ENCODE peak calls at places on chromosome 9, in four cellular contexts. P, N, I and R are unnamed samples.

GRCh38 chr9:128901822-128902221 is 19.0 kb upstream of the PHYHD1 start:
- DNase-seq in I (no peak), P (no peak), N (no peak), R (no peak)

GRCh38 chr9:9257999-9258398 is 1354.8 kb downstream of the PTPRD start:
- DNase-seq in N (no peak), P (no peak), I (no peak), R (no peak)

GRCh38 chr9:133813749-133814585 is 75.8 kb upstream of the SARDH start:
- DNase-seq in P (no peak), N (peak; percentile 93), I (peak; percentile 84), R (no peak)

GRCh38 chr9:34809504-34810186 is 99.7 kb upstream of the CCL21 start:
- DNase-seq in P (peak; percentile 37), I (peak; percentile 3), N (no peak), R (no peak)

GRCh38 chr9:72292874-72293607 is 72.0 kb downstream of the ZFAND5 start:
- DNase-seq in P (no peak), N (no peak), I (peak; percentile 98), R (no peak)

GRCh38 chr9:93301291-93301811 is 117.4 kb downstream of the WNK2 start:
- DNase-seq in N (no peak), I (no peak), P (no peak), R (no peak)

GRCh38 chr9:12818431-12819000 is 43.7 kb downstream of the LURAP1L start:
- DNase-seq in P (no peak), N (no peak), I (peak; percentile 83), R (no peak)

GRCh38 chr9:115013998-115014397 is 83.6 kb upstream of the TNFSF8 start:
- DNase-seq in P (peak; percentile 63), I (peak; percentile 82), N (peak; percentile 64), R (peak; percentile 69)

GRCh38 chr9:121123816-121124536 is 49.2 kb downstream of the CNTRL start:
- DNase-seq in P (no peak), I (no peak), N (no peak), R (no peak)

GRCh38 chr9:792331-793260 is 48.9 kb upstream of the DMRT1 start:
- DNase-seq in I (peak; percentile 56), N (no peak), P (no peak), R (no peak)

GRCh38 chr9:114225534-114226288 is 70.4 kb downstream of the COL27A1 start:
- DNase-seq in P (no peak), I (peak; percentile 36), N (no peak), R (no peak)

GRCh38 chr9:69379250-69379982 is 54.4 kb downstream of the ENTREP1 start:
- DNase-seq in P (no peak), I (peak; percentile 4), N (peak; percentile 62), R (no peak)

GRCh38 chr9:38437193-38437823 is 13.1 kb upstream of the IGFBPL1 start:
- DNase-seq in N (no peak), I (no peak), P (peak; percentile 29), R (peak; percentile 8)

GRCh38 chr9:137191691-137192447 is 3.4 kb downstream of the SSNA1 start:
- DNase-seq in P (peak; percentile 52), N (no peak), I (no peak), R (no peak)

GRCh38 chr9:127116946-127117345 is 5.5 kb downstream of the ANGPTL2 start:
- DNase-seq in N (peak; percentile 30), I (no peak), P (no peak), R (no peak)

GRCh38 chr9:115143689-115144088 is 25.7 kb upstream of the TNC start:
- DNase-seq in P (no peak), N (no peak), I (no peak), R (no peak)

GRCh38 chr9:7358876-7359275 is 440.7 kb downstream of the DMAC1 start:
- DNase-seq in N (no peak), P (no peak), I (no peak), R (no peak)

GRCh38 chr9:18330736-18331335 is 143.1 kb upstream of the ADAMTSL1 start:
- DNase-seq in I (no peak), P (no peak), N (no peak), R (no peak)

GRCh38 chr9:113993838-113994540 is 84.1 kb downstream of the AMBP start:
- DNase-seq in P (peak; percentile 93), I (peak; percentile 72), N (peak; percentile 92), R (no peak)

GRCh38 chr9:136610426-136610825 is 52.3 kb upstream of the EGFL7 start:
- DNase-seq in I (no peak), N (no peak), P (no peak), R (no peak)

GRCh38 chr9:20504930-20505329 is 117.4 kb downstream of the MLLT3 start:
- DNase-seq in N (no peak), P (no peak), I (no peak), R (no peak)

GRCh38 chr9:38423939-38424843 is at the start of gene IGFBPL1:
- DNase-seq in I (no peak), N (no peak), P (peak; percentile 30), R (no peak)

GRCh38 chr9:134962065-134962997 is 44.6 kb upstream of the FCN1 start:
- DNase-seq in I (no peak), P (no peak), N (no peak), R (no peak)

GRCh38 chr9:131410051-131410491 is 16.2 kb downstream of the PRRC2B start:
- DNase-seq in N (no peak), I (peak; percentile 72), P (no peak), R (no peak)

GRCh38 chr9:131406567-131407436 is 12.9 kb downstream of the PRRC2B start:
- DNase-seq in I (peak; percentile 45), N (no peak), P (no peak), R (no peak)

GRCh38 chr9:131405858-131406566 is 12.1 kb downstream of the PRRC2B start:
- DNase-seq in P (no peak), I (no peak), N (no peak), R (no peak)

GRCh38 chr9:131409458-131409992 is 15.6 kb downstream of the PRRC2B start:
- DNase-seq in N (no peak), I (no peak), P (no peak), R (no peak)

DNA sequence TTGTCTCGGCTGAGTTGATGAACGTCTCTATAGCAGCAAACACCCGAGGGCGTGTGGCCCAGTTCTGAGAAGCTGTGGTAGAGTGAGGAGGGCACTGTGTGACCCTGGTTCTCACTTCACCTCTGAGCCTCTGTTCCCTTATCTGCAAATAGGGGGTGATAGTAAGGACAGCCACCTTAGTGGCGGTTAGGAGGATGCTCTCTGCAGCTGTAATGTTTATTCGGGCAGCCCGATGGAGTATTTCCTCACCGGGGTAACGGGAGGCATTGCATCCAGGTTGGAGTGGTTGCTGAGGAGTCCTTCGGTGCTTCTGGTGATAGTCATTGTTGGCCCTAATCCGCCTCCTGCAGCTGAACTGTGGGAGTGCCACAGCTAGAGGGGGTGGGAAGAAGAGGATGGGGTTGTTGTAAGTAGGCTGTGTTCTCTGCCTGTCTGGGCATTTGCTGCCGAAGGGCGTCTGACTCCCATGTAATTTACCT is 13.9 kb downstream of the PRRC2B start:
- DNase-seq in I (no peak), P (no peak), N (peak; percentile 71), R (no peak)
- H3K4me3 ChIP-seq in I (peak overlapping the region; percentile 29), P (no peak overlapping the region), N (no peak overlapping the region), R (peak overlapping the region; percentile 10)

GRCh38 chr9:4665357-4665756 is 923 bp downstream of the SPATA6L start:
- DNase-seq in I (peak; percentile 43), N (no peak), P (no peak), R (no peak)
- H3K4me3 ChIP-seq in I (no peak overlapping the region), N (no peak overlapping the region), P (peak overlapping the region; percentile 90), R (no peak overlapping the region)

GRCh38 chr9:125276771-125277170 is 15.1 kb downstream of the GAPVD1 start:
- DNase-seq in N (no peak), P (no peak), I (no peak), R (no peak)

GRCh38 chr9:125268394-125269013 is 6.9 kb downstream of the GAPVD1 start:
- DNase-seq in N (no peak), I (no peak), P (no peak), R (no peak)

GRCh38 chr9:125269014-125269397 is 7.4 kb downstream of the GAPVD1 start:
- DNase-seq in P (no peak), N (no peak), I (no peak), R (no peak)

GRCh38 chr9:125271081-125271480 is 9.5 kb downstream of the GAPVD1 start:
- DNase-seq in I (no peak), N (no peak), P (no peak), R (no peak)

DNA sequence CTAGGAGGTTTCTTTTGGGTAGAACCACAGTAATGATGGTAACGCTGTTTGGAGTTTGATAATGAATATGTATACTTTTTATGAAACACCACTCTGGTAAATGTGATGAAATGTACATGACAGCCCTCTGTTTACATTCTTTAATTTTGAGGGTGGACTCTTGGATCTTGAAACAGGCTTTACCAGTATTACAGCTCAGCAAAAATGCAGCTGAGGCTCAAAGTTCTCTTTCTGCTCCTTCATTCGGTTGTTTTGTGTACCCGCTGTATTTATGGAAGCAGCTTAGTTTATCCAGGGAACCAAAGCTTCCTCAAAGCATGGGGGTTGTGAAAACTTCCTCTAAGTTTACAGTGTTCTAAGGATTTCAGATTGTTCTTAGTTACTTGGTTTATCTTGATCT is 11.1 kb downstream of the GAPVD1 start:
- DNase-seq in P (no peak), N (no peak), I (peak; percentile 84), R (peak; percentile 32)
- H3K4me3 ChIP-seq in P (no peak overlapping the region), N (no peak overlapping the region), I (no peak overlapping the region), R (no peak overlapping the region)

DNA sequence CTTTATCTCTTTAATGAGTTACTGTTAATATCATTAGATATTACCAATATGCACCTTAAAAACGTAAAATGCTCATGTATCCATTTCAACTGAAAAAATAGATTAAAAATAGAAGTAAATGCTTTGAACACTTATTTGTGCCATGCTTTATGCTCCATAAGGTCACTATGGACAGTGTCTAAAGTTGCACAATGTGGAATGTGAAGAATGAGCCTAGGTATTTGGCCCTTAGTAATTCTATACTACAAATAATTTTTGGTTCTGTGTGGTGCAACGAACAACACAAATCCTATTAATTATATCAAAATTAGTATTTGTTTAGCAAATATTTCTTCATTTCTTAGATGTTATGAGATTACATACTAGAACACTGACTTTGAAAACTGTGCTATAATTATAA is 469.9 kb upstream of the TUSC1 start:
- DNase-seq in I (no peak), N (no peak), P (no peak), R (no peak)
- H3K4me3 ChIP-seq in I (no peak overlapping the region), N (no peak overlapping the region), P (no peak overlapping the region), R (no peak overlapping the region)

DNA sequence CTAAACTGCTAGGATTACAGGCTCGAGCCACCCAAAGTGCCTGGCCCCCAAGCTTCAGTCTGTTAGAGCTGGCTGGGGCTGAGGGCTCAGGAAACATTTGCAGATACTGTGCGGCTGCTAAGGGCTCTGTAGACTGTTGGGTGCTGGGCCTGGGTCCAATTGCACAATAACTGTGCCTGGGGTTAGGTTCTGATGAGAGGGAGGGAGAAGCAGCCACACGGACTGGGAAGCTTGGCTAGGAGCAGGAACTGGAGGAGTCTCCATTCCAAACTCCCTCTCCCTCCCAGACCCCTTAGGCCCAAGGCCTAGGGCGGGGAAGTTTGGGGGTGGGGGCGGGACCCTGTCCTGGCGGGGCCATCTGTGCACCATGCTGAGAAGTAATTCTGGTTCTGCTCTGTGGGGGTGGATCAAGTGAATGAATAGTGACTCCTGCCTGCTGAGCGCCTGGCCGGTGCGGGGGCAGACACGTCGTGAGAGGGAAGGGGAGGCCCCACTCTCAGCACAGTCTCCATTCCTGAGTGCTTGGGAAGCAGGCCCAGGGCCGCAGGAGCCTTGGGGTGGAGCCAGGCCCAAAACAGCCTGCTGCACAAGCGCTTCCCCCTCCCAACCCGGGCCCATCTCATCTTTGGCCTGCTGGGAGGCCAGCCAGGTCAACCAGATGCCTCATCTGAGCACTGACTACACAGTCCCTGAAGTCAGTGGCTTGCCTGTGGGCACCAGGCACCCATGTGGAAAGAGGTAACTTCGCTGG is 1.5 kb downstream of the ASS1 start:
- DNase-seq in I (peak; percentile 95), P (peak; percentile 71), N (peak; percentile 95), R (peak; percentile 82)
- H3K4me3 ChIP-seq in I (no peak overlapping the region), P (peak overlapping the region; percentile 60), N (peak overlapping the region; percentile 58), R (peak overlapping the region; percentile 60)

GRCh38 chr9:99818439-99818992 is 3.2 kb upstream of the NR4A3 start:
- DNase-seq in P (no peak), N (peak; percentile 38), I (no peak), R (no peak)
- H3K4me3 ChIP-seq in P (peak overlapping the region; percentile 84), N (no peak overlapping the region), I (peak overlapping the region; percentile 66), R (peak overlapping the region; percentile 81)

GRCh38 chr9:105023788-105024187 is 95.8 kb upstream of the ABCA1 start:
- DNase-seq in N (no peak), I (no peak), P (no peak), R (no peak)
- H3K4me3 ChIP-seq in N (no peak overlapping the region), I (no peak overlapping the region), P (no peak overlapping the region), R (no peak overlapping the region)